ENCODE peak calls at places on chromosome 6, in four cellular contexts. Y is astrocyte of the spinal cord; X is fibroblast of lung; D is stimulated activated CD8-positive, alpha-beta memory T cell treated with anti-CD3 and anti-CD28 coated beads, Interleukin-4, amount 100 ng/mL, for 24 hours. T is an unnamed sample.

GRCh38 chr6:170082531-170083187 is 208.2 kb downstream of the DLL1 start:
- DNase-seq in D (no peak), X (no peak), Y (no peak), T (peak; percentile 13)

GRCh38 chr6:88983532-88983931 is 20.1 kb upstream of the RNGTT start:
- DNase-seq in X (peak; percentile 60), Y (peak; percentile 45), D (no peak), T (peak; percentile 16)

GRCh38 chr6:156977527-156978291 is 200.5 kb downstream of the ARID1B start:
- DNase-seq in X (peak; percentile 53), D (no peak), Y (peak; percentile 30), T (peak; percentile 68)

GRCh38 chr6:160679402-160679769 is 15.3 kb upstream of the LPA start:
- DNase-seq in D (no peak), Y (no peak), X (no peak), T (peak; percentile 12)

GRCh38 chr6:29722773-29723665 is at the start of gene HLA-F:
- DNase-seq in X (peak; percentile 59), D (peak; percentile 64), Y (peak; percentile 66), T (peak; percentile 92)

GRCh38 chr6:37987008-37987407 is 167.5 kb downstream of the ZFAND3 start:
- DNase-seq in X (peak; percentile 39), Y (peak; percentile 54), D (no peak), T (peak; percentile 20)

GRCh38 chr6:26020291-26020982 is 57.8 kb downstream of the TRIM38 start:
- DNase-seq in Y (peak; percentile 94), D (peak; percentile 41), X (peak; percentile 97), T (peak; percentile 63)

GRCh38 chr6:8108031-8108660 is 5.8 kb upstream of the EEF1E1 start:
- DNase-seq in Y (peak; percentile 92), D (no peak), X (peak; percentile 95), T (peak; percentile 91)

GRCh38 chr6:69680302-69680701 is 116.5 kb downstream of the LMBRD1 start:
- DNase-seq in Y (no peak), D (no peak), X (no peak), T (no peak)

GRCh38 chr6:108250240-108250866 is 10.5 kb downstream of the SNX3 start:
- DNase-seq in D (no peak), X (peak; percentile 25), Y (peak; percentile 43), T (peak; percentile 6)

GRCh38 chr6:161228911-161229591 is 44.8 kb downstream of the AGPAT4 start:
- DNase-seq in Y (peak; percentile 91), X (peak; percentile 86), D (no peak), T (peak; percentile 85)

GRCh38 chr6:109073344-109074235 is 21.1 kb downstream of the SESN1 start:
- DNase-seq in X (peak; percentile 86), Y (peak; percentile 78), D (no peak), T (peak; percentile 44)

GRCh38 chr6:6657820-6658217 is 69.3 kb downstream of the LY86 start:
- DNase-seq in D (no peak), Y (no peak), X (no peak), T (no peak)

GRCh38 chr6:7230327-7230691 is 82.7 kb downstream of the SSR1 start:
- DNase-seq in D (no peak), Y (no peak), X (no peak), T (no peak)

GRCh38 chr6:91534614-91535013 is 947.7 kb upstream of the MAP3K7 start:
- DNase-seq in D (no peak), X (no peak), Y (no peak), T (no peak)

GRCh38 chr6:160030103-160030502 is 61.2 kb downstream of the IGF2R start:
- DNase-seq in D (no peak), Y (peak; percentile 97), X (peak; percentile 97), T (peak; percentile 93)

GRCh38 chr6:79173378-79173777 is 61.1 kb downstream of the HMGN3 start:
- DNase-seq in D (no peak), X (no peak), Y (no peak), T (no peak)

GRCh38 chr6:52760105-52760765 is 3.0 kb downstream of the GSTA2 start:
- DNase-seq in Y (no peak), D (no peak), X (no peak), T (no peak)

GRCh38 chr6:4607026-4607704 is 169.0 kb upstream of the CDYL start:
- DNase-seq in X (peak; percentile 94), Y (peak; percentile 93), D (no peak), T (peak; percentile 88)

GRCh38 chr6:70725817-70726413 is 58.2 kb downstream of the SMAP1 start:
- DNase-seq in Y (no peak), D (no peak), X (peak; percentile 36), T (no peak)

T was measured in Daoy.